ENCODE peak calls at places on chromosomes 2 and 18, in five cellular contexts. Y, N, J, W and F are unnamed samples.
A peak's percentile ranks its signal among the peaks of the same experiment; 100 is the strongest.

GRCh38 chr2:47089083-47089464 is 66.0 kb downstream of the STPG4 start:
- DNase-seq in Y (no peak), N (no peak), J (no peak), W (no peak), F (no peak)

GRCh38 chr18:39350916-39351315 is 1785.3 kb upstream of the CELF4 start:
- DNase-seq in Y (no peak), N (no peak), J (no peak), W (no peak), F (no peak)

GRCh38 chr2:136282238-136282775 is 164.4 kb upstream of the CXCR4 start:
- DNase-seq in Y (no peak), N (no peak), J (no peak), W (no peak), F (no peak)

GRCh38 chr2:37061770-37062169 is 22.4 kb downstream of the HEATR5B start:
- DNase-seq in Y (no peak), N (no peak), J (no peak), W (no peak), F (no peak)

GRCh38 chr18:66900837-66901236 is 296.9 kb upstream of the CDH19 start:
- DNase-seq in Y (no peak), N (no peak), J (no peak), W (no peak), F (no peak)

GRCh38 chr2:71938659-71939587 is 208.7 kb downstream of the CYP26B1 start:
- DNase-seq in Y (no peak), N (peak; percentile 45), J (no peak), W (no peak), F (no peak)

GRCh38 chr2:101420623-101421022 is 33.3 kb upstream of the CREG2 start:
- DNase-seq in Y (no peak), N (no peak), J (no peak), W (no peak), F (no peak)

GRCh38 chr18:45871655-45872054 is 46.2 kb downstream of the SIGLEC15 start:
- DNase-seq in Y (no peak), N (no peak), J (no peak), W (no peak), F (no peak)

GRCh38 chr2:115574667-115575066 is 1132.2 kb downstream of the DPP10 start:
- DNase-seq in Y (no peak), N (no peak), J (no peak), W (no peak), F (no peak)

GRCh38 chr2:129091620-129092019 is 773.0 kb upstream of the HS6ST1 start:
- DNase-seq in Y (no peak), N (no peak), J (no peak), W (no peak), F (no peak)

GRCh38 chr2:37742286-37742685 is 70.8 kb upstream of the CDC42EP3 start:
- DNase-seq in Y (no peak), N (no peak), J (no peak), W (no peak), F (no peak)

GRCh38 chr2:109438773-109439191 is 175.0 kb downstream of the SEPTIN10 start:
- DNase-seq in Y (no peak), N (no peak), J (no peak), W (peak; percentile 57), F (no peak)

GRCh38 chr18:21134895-21135294 is 23.3 kb upstream of the ROCK1 start:
- DNase-seq in Y (peak; percentile 36), N (no peak), J (no peak), W (no peak), F (no peak)

GRCh38 chr2:42853571-42854206 is 61.3 kb upstream of the HAAO start:
- DNase-seq in Y (no peak), N (peak; percentile 20), J (no peak), W (peak; percentile 48), F (no peak)

GRCh38 chr2:94872676-94873361 is 1.6 kb downstream of the TEKT4 start:
- DNase-seq in Y (no peak), N (peak; percentile 60), J (no peak), W (no peak), F (no peak)

GRCh38 chr18:73201940-73202339 is 334.2 kb upstream of the NETO1 start:
- DNase-seq in Y (no peak), N (no peak), J (no peak), W (no peak), F (no peak)

GRCh38 chr2:180980943-180981898 is 816 bp downstream of the UBE2E3 start:
- DNase-seq in Y (peak; percentile 55), N (peak; percentile 64), J (no peak), W (peak; percentile 59), F (no peak)

GRCh38 chr2:60958361-60958760 is 59.2 kb upstream of the PEX13 start:
- DNase-seq in Y (no peak), N (no peak), J (no peak), W (no peak), F (no peak)

GRCh38 chr2:233115761-233116160 is 55.6 kb downstream of the INPP5D start:
- DNase-seq in Y (no peak), N (no peak), J (no peak), W (peak; percentile 25), F (no peak)

GRCh38 chr2:114534051-114534727 is 91.7 kb downstream of the DPP10 start:
- DNase-seq in Y (no peak), N (no peak), J (no peak), W (no peak), F (no peak)

GRCh38 chr2:23366720-23367119 is 18.3 kb upstream of the KLHL29 start:
- DNase-seq in Y (no peak), N (no peak), J (no peak), W (no peak), F (no peak)

GRCh38 chr18:48784654-48785053 is 166.1 kb downstream of the SMAD7 start:
- DNase-seq in Y (no peak), N (no peak), J (no peak), W (peak; percentile 58), F (peak; percentile 28)

GRCh38 chr2:10414000-10414451 is 34.1 kb downstream of the ODC1 start:
- DNase-seq in Y (no peak), N (no peak), J (no peak), W (no peak), F (no peak)

GRCh38 chr2:48219555-48220436 is 310.2 kb upstream of the STON1 start:
- DNase-seq in Y (no peak), N (no peak), J (no peak), W (no peak), F (no peak)

GRCh38 chr2:203584784-203585183 is 49.7 kb upstream of the RAPH1 start:
- DNase-seq in Y (no peak), N (no peak), J (no peak), W (no peak), F (no peak)